ENCODE peak calls at places on chromosomes 12 and 14, in eight cellular contexts. L is activated CD8-positive, alpha-beta memory T cell treated with anti-CD3 and anti-CD28 coated beads for 48 hours; A is NCI-H2029 treated with DMSO at 0.1 percent for 48 hours; Z is GDM1; T is activated naive CD4-positive, alpha-beta T cell; U is AML-193; B is T-cell; E is HL-60. W is an unnamed sample.

GRCh38 chr14:20434701-20435453 is 1.1 kb downstream of the KLHL33 start:
- DNase-seq in L (no peak), A (no peak), Z (no peak), T (no peak), U (no peak), B (no peak), E (no peak), W (no peak)

GRCh38 chr12:51218607-51219161 is 822 bp upstream of the POU6F1 start:
- DNase-seq in L (no peak), A (no peak), Z (no peak), T (no peak), U (no peak), B (no peak), E (no peak), W (no peak)

GRCh38 chr14:23125933-23126524 is 7.0 kb upstream of the CEBPE start:
- DNase-seq in L (no peak), A (no peak), Z (no peak), T (no peak), U (no peak), B (no peak), E (no peak), W (no peak)

GRCh38 chr12:19277707-19278106 is 148.2 kb downstream of the PLEKHA5 start:
- DNase-seq in L (no peak), A (no peak), Z (no peak), T (no peak), U (no peak), B (no peak), E (no peak), W (no peak)

GRCh38 chr12:3214508-3215365 is 137.6 kb downstream of the TSPAN9 start:
- DNase-seq in L (no peak), A (no peak), Z (no peak), T (no peak), U (no peak), B (no peak), E (no peak), W (no peak)

GRCh38 chr12:120241561-120242274 is 23.8 kb downstream of the PXN start:
- DNase-seq in L (no peak), A (no peak), Z (no peak), T (no peak), U (no peak), B (no peak), E (no peak), W (no peak)

GRCh38 chr12:123363743-123364531 is 710 bp downstream of the SBNO1 start:
- DNase-seq in L (peak), A (no peak), Z (peak), T (peak), U (no peak), B (no peak), E (peak), W (peak)

GRCh38 chr14:52974406-52974805 is 23.6 kb upstream of the FERMT2 start:
- DNase-seq in L (no peak), A (no peak), Z (no peak), T (no peak), U (no peak), B (no peak), E (no peak), W (peak)